ENCODE peak calls at places on chromosomes 4 and X, in five cellular contexts. B is NCI-H1694 treated with DMSO at 0.1 percent for 48 hours, P is nephron progenitor cell, T is SW480, E is ureter. O is an unnamed sample.

GRCh38 chr4:156838761-156839160 is 132.8 kb downstream of the PDGFC start:
- DNase-seq in B (peak; percentile 51), P (no peak), T (no peak), E (no peak), O (no peak)

GRCh38 chr4:148166132-148166531 is 276.1 kb downstream of the NR3C2 start:
- DNase-seq in B (no peak), P (no peak), T (no peak), E (no peak), O (no peak)

GRCh38 chr4:4784379-4784778 is 75.1 kb upstream of the MSX1 start:
- DNase-seq in B (no peak), P (no peak), T (no peak), E (no peak), O (no peak)

GRCh38 chr4:3413217-3413671 is 28.5 kb upstream of the HGFAC start:
- DNase-seq in B (no peak), P (no peak), T (no peak), E (no peak), O (peak; percentile 7)

GRCh38 chr4:112516401-112517066 is 554 bp upstream of the NEUROG2 start:
- DNase-seq in B (peak; percentile 31), P (peak; percentile 76), T (no peak), E (no peak), O (no peak)

GRCh38 chr4:165569031-165569430 is 190.2 kb downstream of the CPE start:
- DNase-seq in B (no peak), P (no peak), T (no peak), E (no peak), O (no peak)

GRCh38 chr4:147723316-147723715 is 8.6 kb upstream of the ARHGAP10 start:
- DNase-seq in B (no peak), P (peak; percentile 29), T (no peak), E (no peak), O (no peak)

GRCh38 chrX:123340691-123341090 is 156.6 kb downstream of the GRIA3 start:
- DNase-seq in B (no peak), P (no peak), T (no peak), E (no peak), O (no peak)

GRCh38 chr4:177434667-177435066 is 7.6 kb downstream of the AGA start:
- DNase-seq in B (no peak), P (no peak), T (no peak), E (no peak), O (no peak)

GRCh38 chr4:137307806-137308205 is 224.5 kb downstream of the PCDH18 start:
- DNase-seq in B (no peak), P (no peak), T (no peak), E (no peak), O (no peak)

GRCh38 chrX:120840826-120841225 is 34.8 kb downstream of the CT47B1 start:
- DNase-seq in B (no peak), P (no peak), T (no peak), E (no peak), O (no peak)

GRCh38 chr4:54231419-54232150 is 2.5 kb downstream of the PDGFRA start:
- DNase-seq in B (no peak), P (peak; percentile 74), T (no peak), E (peak; percentile 71), O (no peak)